ENCODE peak calls at places on chromosomes 12 and 14, in five cellular contexts. U, Z, I, M and J are unnamed samples.
A peak's percentile ranks its signal among the peaks of the same experiment; 100 is the strongest.

GRCh38 chr12:21987786-21988185 is 46.6 kb upstream of the ABCC9 start:
- DNase-seq in Z (no peak), I (no peak), U (no peak), M (no peak), J (no peak)

GRCh38 chr12:13950502-13950901 is 30.9 kb downstream of the GRIN2B start:
- DNase-seq in U (no peak), I (peak; percentile 13), Z (no peak), M (no peak), J (no peak)

GRCh38 chr14:81234268-81234667 is 13.5 kb upstream of the GTF2A1 start:
- DNase-seq in I (peak; percentile 12), U (no peak), Z (no peak), M (no peak), J (no peak)

GRCh38 chr12:75725505-75726120 is 214.2 kb upstream of the KRR1 start:
- DNase-seq in U (no peak), M (no peak), I (no peak), Z (no peak), J (no peak)

GRCh38 chr14:71304588-71305133 is 397.4 kb downstream of the PCNX1 start:
- DNase-seq in I (no peak), U (no peak), Z (no peak), M (no peak), J (no peak)

GRCh38 chr12:102052192-102053061 is 9.4 kb downstream of the WASHC3 start:
- DNase-seq in U (no peak), I (no peak), Z (no peak), M (no peak), J (no peak)

GRCh38 chr14:75578099-75578785 is at the start of gene FLVCR2:
- DNase-seq in Z (peak; percentile 91), M (peak; percentile 74), I (peak; percentile 44), U (peak; percentile 91), J (peak; percentile 84)

GRCh38 chr12:76383988-76384387 is 35.8 kb upstream of the BBS10 start:
- DNase-seq in Z (no peak), I (no peak), U (no peak), M (no peak), J (no peak)

GRCh38 chr12:75481013-75481705 is 604 bp downstream of the GLIPR1 start:
- DNase-seq in M (no peak), I (no peak), U (no peak), Z (no peak), J (no peak)

GRCh38 chr12:122040579-122041386 is 19.1 kb downstream of the BCL7A start:
- DNase-seq in Z (no peak), U (peak; percentile 79), I (peak; percentile 80), M (peak; percentile 52), J (no peak)

GRCh38 chr12:124804011-124804621 is 59.5 kb downstream of the SCARB1 start:
- DNase-seq in U (no peak), I (peak; percentile 63), Z (peak; percentile 77), M (peak; percentile 75), J (no peak)

GRCh38 chr12:94202245-94203180 is 54.1 kb downstream of the PLXNC1 start:
- DNase-seq in I (peak; percentile 64), M (no peak), Z (no peak), U (no peak), J (no peak)
- H3K4me1 ChIP-seq in I (peaks cover 60% of the 10 kb centered on the region), M (no peaks in the 10 kb centered on the region), Z (no peaks in the 10 kb centered on the region), U (no peaks in the 10 kb centered on the region), J (peaks cover 7% of the 10 kb centered on the region)

GRCh38 chr14:102821252-102821651 is 44.0 kb downstream of the TRAF3 start:
- DNase-seq in Z (no peak), U (no peak), I (no peak), M (no peak), J (no peak)
- TF ChIP-seq EP300 in Z (no peak), U (no peak), I (no peak), M (no peak), J (no peak)

GRCh38 chr12:90947869-90948268 is 7.1 kb downstream of the CCER1 start:
- DNase-seq in I (no peak), Z (no peak), U (no peak), M (no peak), J (no peak)
- H3K27me3 ChIP-seq in I (no peaks in the 10 kb centered on the region), Z (no peaks in the 10 kb centered on the region), U (no peaks in the 10 kb centered on the region), M (no peaks in the 10 kb centered on the region), J (no peaks in the 10 kb centered on the region)

GRCh38 chr14:38992067-38992835 is 110.8 kb downstream of the SEC23A start:
- DNase-seq in I (no peak), U (no peak), M (no peak), Z (no peak), J (no peak)
- H3K4me1 ChIP-seq in I (no peaks in the 10 kb centered on the region), U (no peaks in the 10 kb centered on the region), M (no peaks in the 10 kb centered on the region), Z (no peaks in the 10 kb centered on the region), J (no peaks in the 10 kb centered on the region)

GRCh38 chr14:32200368-32201195 is 1.3 kb upstream of the RNU6-7 start:
- DNase-seq in M (no peak), Z (no peak), U (no peak), I (no peak), J (no peak)
- TF ChIP-seq EP300 in M (no peak), Z (no peak), U (no peak), I (no peak), J (no peak)

DNA sequence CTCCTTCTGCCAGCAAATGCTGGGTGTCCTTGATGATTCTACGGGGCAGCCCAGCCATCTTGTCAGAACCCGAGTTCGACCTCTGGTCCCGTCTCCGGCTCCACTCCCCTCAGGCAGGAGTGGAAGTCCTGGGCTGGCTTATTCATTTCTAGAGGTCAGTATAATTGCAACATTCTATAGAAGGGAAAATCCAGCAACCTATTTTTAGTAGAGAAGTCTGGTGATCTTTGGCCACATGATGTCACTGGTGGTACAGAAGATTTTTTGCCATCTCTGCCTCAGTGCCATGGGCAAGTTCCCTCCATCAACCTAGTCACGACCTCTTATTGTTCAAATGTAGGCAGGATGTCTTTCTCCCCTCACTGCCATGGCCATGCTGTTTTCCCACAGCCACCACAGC is 22.4 kb downstream of the OR10G2 start:
- DNase-seq in U (no peak), I (no peak), Z (no peak), M (no peak), J (no peak)
- H3K27me3 ChIP-seq in U (no peaks in the 10 kb centered on the region), I (peaks cover 12% of the 10 kb centered on the region), Z (no peaks in the 10 kb centered on the region), M (no peaks in the 10 kb centered on the region), J (no peaks in the 10 kb centered on the region)

GRCh38 chr14:101363261-101363555 is 198.1 kb upstream of the DIO3 start:
- DNase-seq in U (no peak), M (no peak), Z (no peak), I (no peak), J (no peak)

GRCh38 chr14:101362529-101363260 is 198.6 kb upstream of the DIO3 start:
- DNase-seq in U (no peak), M (no peak), I (no peak), Z (peak; percentile 65), J (no peak)

GRCh38 chr14:101360045-101360931 is 201.0 kb upstream of the DIO3 start:
- DNase-seq in I (no peak), Z (peak; percentile 98), U (peak; percentile 70), M (no peak), J (peak; percentile 66)

GRCh38 chr14:101361044-101361443 is 200.3 kb upstream of the DIO3 start:
- DNase-seq in M (no peak), I (no peak), U (no peak), Z (peak; percentile 75), J (no peak)

GRCh38 chr14:101361451-101362433 is 199.6 kb upstream of the DIO3 start:
- DNase-seq in U (no peak), I (no peak), M (no peak), Z (peak; percentile 61), J (no peak)
- H3K4me1 ChIP-seq in U (peaks cover 37% of the 10 kb centered on the region), I (peaks cover 28% of the 10 kb centered on the region), M (peaks cover 13% of the 10 kb centered on the region), Z (peaks cover 89% of the 10 kb centered on the region), J (peaks cover 59% of the 10 kb centered on the region)